ENCODE peak calls at places on chromosomes 5 and 9, in nine cellular contexts. T is NCI-H1436 treated with DMSO at 0.1 percent for 48 hours; B is C1 segment of cervical spinal cord; D is stimulated activated CD4-positive, alpha-beta T cell treated with anti-CD3 and anti-CD28 coated beads, Interleukin-12 subunit alpha, Interleukin-12 subunit beta, amount 100 ng/mL, for 4 hours; Q is GM23248; G is HepG2; Y is AG20443; A is activated effector memory CD4-positive, alpha-beta T cell treated with anti-CD3 and anti-CD28 coated beads, Interleukin-2, amount 50 U/mL, for 16 hours; L is activated CD8-positive, alpha-beta T cell treated with anti-CD3 and anti-CD28 coated beads for 36 hours. K is an unnamed sample.

GRCh38 chr5:167573274-167574127 is 717.9 kb upstream of the WWC1 start:
- DNase-seq in T (no peak), B (no peak), D (no peak), Q (peak; percentile 80), G (no peak), Y (peak; percentile 57), A (no peak), L (no peak), K (no peak)

GRCh38 chr5:64939772-64940510 is 171.2 kb downstream of the CWC27 start:
- DNase-seq in T (no peak), B (no peak), D (no peak), Q (peak; percentile 54), G (peak; percentile 79), Y (peak; percentile 11), A (no peak), L (no peak), K (no peak)

GRCh38 chr5:36885149-36885548 is 8.6 kb downstream of the NIPBL start:
- DNase-seq in T (no peak), B (no peak), D (no peak), Q (no peak), G (no peak), Y (no peak), A (no peak), L (no peak), K (no peak)

GRCh38 chr9:126239515-126239914 is 87.1 kb upstream of the MVB12B start:
- DNase-seq in T (no peak), B (no peak), D (no peak), Q (no peak), G (no peak), Y (no peak), A (no peak), L (no peak), K (no peak)

GRCh38 chr5:36769129-36769528 is 107.4 kb upstream of the NIPBL start:
- DNase-seq in T (no peak), B (no peak), D (no peak), Q (no peak), G (no peak), Y (no peak), A (no peak), L (no peak), K (no peak)

GRCh38 chr5:72656331-72656730 is 149.1 kb upstream of the ZNF366 start:
- DNase-seq in T (no peak), B (no peak), D (no peak), Q (no peak), G (no peak), Y (no peak), A (no peak), L (no peak), K (no peak)

GRCh38 chr5:178784391-178784790 is 53.9 kb upstream of the ZNF354A start:
- DNase-seq in T (no peak), B (no peak), D (no peak), Q (no peak), G (no peak), Y (no peak), A (no peak), L (no peak), K (peak; percentile 24)

GRCh38 chr5:112483704-112484103 is 64.6 kb upstream of the EPB41L4A start:
- DNase-seq in T (no peak), B (no peak), D (no peak), Q (no peak), G (no peak), Y (no peak), A (no peak), L (no peak), K (no peak)

K was measured in cardiac septum.